ENCODE peak calls at places on chromosomes 16 and 17, in four cellular contexts. One of them, this sample, is unnamed.

GRCh38 chr17:73226556-73227172 is 33.8 kb downstream of the COG1 start:
- DNase-seq in GM23248: no peak
- DNase-seq in NCI-H2081: no peak
- DNase-seq in NCI-H1092: no peak
- DNase-seq in this sample: no peak

GRCh38 chr17:17682293-17682736 is 1.1 kb downstream of the RAI1 start:
- DNase-seq in GM23248: peak
- DNase-seq in NCI-H2081: peak
- DNase-seq in NCI-H1092: no peak
- DNase-seq in this sample: peak

GRCh38 chr16:86300746-86301480 is 209.4 kb upstream of the FOXF1 start:
- DNase-seq in NCI-H1092: no peak
- DNase-seq in NCI-H2081: no peak
- DNase-seq in GM23248: peak
- DNase-seq in this sample: no peak

GRCh38 chr17:55645361-55645760 is 77.3 kb downstream of the TMEM100 start:
- DNase-seq in GM23248: no peak
- DNase-seq in NCI-H1092: no peak
- DNase-seq in NCI-H2081: no peak
- DNase-seq in this sample: no peak

GRCh38 chr16:69894675-69895074 is 56.5 kb upstream of the CLEC18A start:
- DNase-seq in NCI-H1092: no peak
- DNase-seq in GM23248: no peak
- DNase-seq in NCI-H2081: no peak
- DNase-seq in this sample: no peak

GRCh38 chr17:57874434-57875108 is 24.7 kb upstream of the MRPS23 start:
- DNase-seq in NCI-H1092: no peak
- DNase-seq in GM23248: peak
- DNase-seq in NCI-H2081: no peak
- DNase-seq in this sample: no peak

GRCh38 chr17:48597775-48598631 is 4.4 kb upstream of the HOXB5 start:
- DNase-seq in GM23248: peak
- DNase-seq in NCI-H1092: peak
- DNase-seq in NCI-H2081: no peak
- DNase-seq in this sample: no peak

GRCh38 chr16:58608601-58609136 is 21.0 kb downstream of the CNOT1 start:
- DNase-seq in NCI-H2081: no peak
- DNase-seq in GM23248: no peak
- DNase-seq in NCI-H1092: no peak
- DNase-seq in this sample: no peak

GRCh38 chr16:67965668-67966548 is 2.5 kb downstream of the SLC12A4 start:
- DNase-seq in GM23248: no peak
- DNase-seq in NCI-H1092: no peak
- DNase-seq in NCI-H2081: no peak
- DNase-seq in this sample: no peak

GRCh38 chr17:37608369-37609169 is 649 bp downstream of the SYNRG start:
- DNase-seq in GM23248: peak
- DNase-seq in NCI-H1092: peak
- DNase-seq in NCI-H2081: peak
- DNase-seq in this sample: peak

GRCh38 chr16:30368792-30369090 is 1.6 kb downstream of the TBC1D10B start:
- DNase-seq in GM23248: no peak
- DNase-seq in NCI-H1092: no peak
- DNase-seq in NCI-H2081: no peak
- DNase-seq in this sample: no peak

GRCh38 chr16:684067-684794 is at the start of gene JMJD8:
- DNase-seq in NCI-H1092: peak
- DNase-seq in NCI-H2081: peak
- DNase-seq in GM23248: peak
- DNase-seq in this sample: peak

GRCh38 chr17:75571197-75571884 is 16.3 kb upstream of the MYO15B start:
- DNase-seq in NCI-H1092: no peak
- DNase-seq in GM23248: no peak
- DNase-seq in NCI-H2081: no peak
- DNase-seq in this sample: no peak